ENCODE peak calls at places on chromosomes 4 and X, in eight cellular contexts. One of them, this sample, is unnamed.

GRCh38 chr4:186727149-186727976 is 3.7 kb upstream of the FAT1 start:
- DNase-seq in upper lobe of right lung: no peak
- DNase-seq in WTC11: no peak
- DNase-seq in CD4-positive, alpha-beta T cell: no peak
- DNase-seq in AG04450: no peak
- DNase-seq in uterus: no peak
- DNase-seq in astrocyte of the spinal cord: peak; percentile 24
- DNase-seq in fibroblast of mammary gland: peak; percentile 25
- DNase-seq in this sample: no peak

GRCh38 chr4:25379591-25379990 is 2.5 kb downstream of the ANAPC4 start:
- DNase-seq in uterus: no peak
- DNase-seq in upper lobe of right lung: no peak
- DNase-seq in CD4-positive, alpha-beta T cell: no peak
- DNase-seq in WTC11: no peak
- DNase-seq in fibroblast of mammary gland: no peak
- DNase-seq in AG04450: no peak
- DNase-seq in astrocyte of the spinal cord: no peak
- DNase-seq in this sample: no peak

GRCh38 chr4:85431881-85432280 is 43.1 kb upstream of the ARHGAP24 start:
- DNase-seq in WTC11: no peak
- DNase-seq in CD4-positive, alpha-beta T cell: no peak
- DNase-seq in astrocyte of the spinal cord: no peak
- DNase-seq in AG04450: no peak
- DNase-seq in uterus: no peak
- DNase-seq in fibroblast of mammary gland: no peak
- DNase-seq in upper lobe of right lung: no peak
- DNase-seq in this sample: no peak

GRCh38 chr4:105257817-105258495 is 111.3 kb downstream of the TET2 start:
- DNase-seq in astrocyte of the spinal cord: no peak
- DNase-seq in WTC11: no peak
- DNase-seq in uterus: no peak
- DNase-seq in AG04450: no peak
- DNase-seq in upper lobe of right lung: no peak
- DNase-seq in fibroblast of mammary gland: no peak
- DNase-seq in CD4-positive, alpha-beta T cell: no peak
- DNase-seq in this sample: no peak

GRCh38 chrX:71315917-71316316 is 14.4 kb downstream of the ITGB1BP2 start:
- DNase-seq in AG04450: peak; percentile 37
- DNase-seq in uterus: no peak
- DNase-seq in upper lobe of right lung: no peak
- DNase-seq in CD4-positive, alpha-beta T cell: no peak
- DNase-seq in WTC11: no peak
- DNase-seq in astrocyte of the spinal cord: peak; percentile 53
- DNase-seq in fibroblast of mammary gland: peak; percentile 83
- DNase-seq in this sample: no peak

GRCh38 chrX:143633530-143634372 is 2.1 kb downstream of the SLITRK4 start:
- DNase-seq in uterus: no peak
- DNase-seq in WTC11: no peak
- DNase-seq in CD4-positive, alpha-beta T cell: no peak
- DNase-seq in AG04450: no peak
- DNase-seq in fibroblast of mammary gland: no peak
- DNase-seq in astrocyte of the spinal cord: no peak
- DNase-seq in upper lobe of right lung: no peak
- DNase-seq in this sample: no peak

GRCh38 chrX:154489182-154489581 is 1.2 kb downstream of the SLC10A3 start:
- DNase-seq in WTC11: no peak
- DNase-seq in uterus: no peak
- DNase-seq in fibroblast of mammary gland: no peak
- DNase-seq in AG04450: no peak
- DNase-seq in CD4-positive, alpha-beta T cell: no peak
- DNase-seq in upper lobe of right lung: no peak
- DNase-seq in astrocyte of the spinal cord: no peak
- DNase-seq in this sample: no peak

GRCh38 chr4:173857828-173858227 is 327.8 kb upstream of the HAND2 start:
- DNase-seq in CD4-positive, alpha-beta T cell: no peak
- DNase-seq in upper lobe of right lung: no peak
- DNase-seq in AG04450: no peak
- DNase-seq in astrocyte of the spinal cord: no peak
- DNase-seq in WTC11: no peak
- DNase-seq in uterus: no peak
- DNase-seq in fibroblast of mammary gland: peak; percentile 4
- DNase-seq in this sample: no peak

GRCh38 chr4:20075479-20075878 is 176.2 kb upstream of the SLIT2 start:
- DNase-seq in WTC11: no peak
- DNase-seq in CD4-positive, alpha-beta T cell: no peak
- DNase-seq in uterus: no peak
- DNase-seq in fibroblast of mammary gland: peak; percentile 11
- DNase-seq in AG04450: no peak
- DNase-seq in upper lobe of right lung: no peak
- DNase-seq in astrocyte of the spinal cord: peak; percentile 6
- DNase-seq in this sample: no peak

GRCh38 chr4:70734168-70734954 is 12.6 kb downstream of the RUFY3 start:
- DNase-seq in AG04450: no peak
- DNase-seq in CD4-positive, alpha-beta T cell: no peak
- DNase-seq in astrocyte of the spinal cord: peak; percentile 54
- DNase-seq in fibroblast of mammary gland: peak; percentile 55
- DNase-seq in WTC11: no peak
- DNase-seq in uterus: no peak
- DNase-seq in upper lobe of right lung: no peak
- DNase-seq in this sample: peak; percentile 47

GRCh38 chr4:100841911-100842310 is 324.1 kb upstream of the EMCN start:
- DNase-seq in upper lobe of right lung: no peak
- DNase-seq in AG04450: no peak
- DNase-seq in WTC11: no peak
- DNase-seq in CD4-positive, alpha-beta T cell: no peak
- DNase-seq in astrocyte of the spinal cord: peak; percentile 31
- DNase-seq in uterus: no peak
- DNase-seq in fibroblast of mammary gland: peak; percentile 60
- DNase-seq in this sample: peak; percentile 11

GRCh38 chr4:127604949-127605709 is 27.6 kb upstream of the INTU start:
- DNase-seq in uterus: no peak
- DNase-seq in fibroblast of mammary gland: peak; percentile 60
- DNase-seq in astrocyte of the spinal cord: peak; percentile 55
- DNase-seq in upper lobe of right lung: no peak
- DNase-seq in WTC11: peak; percentile 69
- DNase-seq in CD4-positive, alpha-beta T cell: no peak
- DNase-seq in AG04450: no peak
- DNase-seq in this sample: no peak

GRCh38 chr4:47287735-47288134 is 175.8 kb downstream of the COMMD8 start:
- DNase-seq in uterus: no peak
- DNase-seq in CD4-positive, alpha-beta T cell: no peak
- DNase-seq in astrocyte of the spinal cord: peak; percentile 86
- DNase-seq in AG04450: peak; percentile 34
- DNase-seq in fibroblast of mammary gland: peak; percentile 38
- DNase-seq in WTC11: no peak
- DNase-seq in upper lobe of right lung: no peak
- DNase-seq in this sample: peak; percentile 26

GRCh38 chr4:90064196-90064595 is 63.0 kb upstream of the CCSER1 start:
- DNase-seq in upper lobe of right lung: no peak
- DNase-seq in AG04450: no peak
- DNase-seq in WTC11: no peak
- DNase-seq in uterus: no peak
- DNase-seq in CD4-positive, alpha-beta T cell: no peak
- DNase-seq in fibroblast of mammary gland: no peak
- DNase-seq in astrocyte of the spinal cord: no peak
- DNase-seq in this sample: no peak

GRCh38 chrX:131826572-131826971 is 196.5 kb upstream of the STK26 start:
- DNase-seq in fibroblast of mammary gland: no peak
- DNase-seq in AG04450: no peak
- DNase-seq in WTC11: no peak
- DNase-seq in uterus: no peak
- DNase-seq in upper lobe of right lung: no peak
- DNase-seq in astrocyte of the spinal cord: no peak
- DNase-seq in CD4-positive, alpha-beta T cell: no peak
- DNase-seq in this sample: no peak

GRCh38 chrX:131831185-131831520 is 191.9 kb upstream of the STK26 start:
- DNase-seq in AG04450: no peak
- DNase-seq in upper lobe of right lung: no peak
- DNase-seq in CD4-positive, alpha-beta T cell: no peak
- DNase-seq in WTC11: no peak
- DNase-seq in uterus: no peak
- DNase-seq in astrocyte of the spinal cord: no peak
- DNase-seq in fibroblast of mammary gland: peak; percentile 7
- DNase-seq in this sample: no peak

GRCh38 chrX:131828482-131828881 is 194.6 kb upstream of the STK26 start:
- DNase-seq in fibroblast of mammary gland: no peak
- DNase-seq in AG04450: no peak
- DNase-seq in uterus: no peak
- DNase-seq in upper lobe of right lung: no peak
- DNase-seq in astrocyte of the spinal cord: no peak
- DNase-seq in WTC11: no peak
- DNase-seq in CD4-positive, alpha-beta T cell: no peak
- DNase-seq in this sample: no peak

GRCh38 chrX:131830400-131831184 is 192.5 kb upstream of the STK26 start:
- DNase-seq in CD4-positive, alpha-beta T cell: no peak
- DNase-seq in AG04450: no peak
- DNase-seq in fibroblast of mammary gland: peak; percentile 68
- DNase-seq in upper lobe of right lung: no peak
- DNase-seq in uterus: peak; percentile 64
- DNase-seq in WTC11: peak; percentile 73
- DNase-seq in astrocyte of the spinal cord: peak; percentile 83
- DNase-seq in this sample: peak; percentile 6

GRCh38 chrX:131827935-131828334 is 195.2 kb upstream of the STK26 start:
- DNase-seq in uterus: no peak
- DNase-seq in upper lobe of right lung: no peak
- DNase-seq in fibroblast of mammary gland: no peak
- DNase-seq in WTC11: peak; percentile 23
- DNase-seq in astrocyte of the spinal cord: peak; percentile 20
- DNase-seq in AG04450: no peak
- DNase-seq in CD4-positive, alpha-beta T cell: no peak
- DNase-seq in this sample: no peak
- TF ChIP-seq CTCF in uterus: no peak
- TF ChIP-seq CTCF in upper lobe of right lung: no peak
- TF ChIP-seq CTCF in fibroblast of mammary gland: peak; percentile 13
- TF ChIP-seq CTCF in WTC11: no peak
- TF ChIP-seq CTCF in astrocyte of the spinal cord: no peak
- TF ChIP-seq CTCF in AG04450: no peak
- TF ChIP-seq CTCF in CD4-positive, alpha-beta T cell: no peak
- TF ChIP-seq CTCF in this sample: peak; percentile 50

GRCh38 chrX:45783002-45783401 is 582.3 kb upstream of the DIPK2B start:
- DNase-seq in AG04450: no peak
- DNase-seq in WTC11: no peak
- DNase-seq in fibroblast of mammary gland: no peak
- DNase-seq in CD4-positive, alpha-beta T cell: no peak
- DNase-seq in uterus: no peak
- DNase-seq in astrocyte of the spinal cord: no peak
- DNase-seq in upper lobe of right lung: no peak
- DNase-seq in this sample: no peak

GRCh38 chrX:45784590-45784989 is 583.9 kb upstream of the DIPK2B start:
- DNase-seq in AG04450: no peak
- DNase-seq in upper lobe of right lung: no peak
- DNase-seq in fibroblast of mammary gland: no peak
- DNase-seq in WTC11: no peak
- DNase-seq in astrocyte of the spinal cord: no peak
- DNase-seq in uterus: no peak
- DNase-seq in CD4-positive, alpha-beta T cell: no peak
- DNase-seq in this sample: no peak

GRCh38 chrX:45778621-45779020 is 577.9 kb upstream of the DIPK2B start:
- DNase-seq in astrocyte of the spinal cord: no peak
- DNase-seq in CD4-positive, alpha-beta T cell: no peak
- DNase-seq in fibroblast of mammary gland: no peak
- DNase-seq in upper lobe of right lung: no peak
- DNase-seq in AG04450: no peak
- DNase-seq in uterus: no peak
- DNase-seq in WTC11: no peak
- DNase-seq in this sample: no peak

GRCh38 chrX:45781901-45782553 is 581.4 kb upstream of the DIPK2B start:
- DNase-seq in CD4-positive, alpha-beta T cell: no peak
- DNase-seq in WTC11: no peak
- DNase-seq in upper lobe of right lung: no peak
- DNase-seq in fibroblast of mammary gland: peak; percentile 86
- DNase-seq in uterus: no peak
- DNase-seq in AG04450: peak; percentile 39
- DNase-seq in astrocyte of the spinal cord: peak; percentile 73
- DNase-seq in this sample: peak; percentile 52
- TF ChIP-seq CTCF in CD4-positive, alpha-beta T cell: no peak
- TF ChIP-seq CTCF in WTC11: no peak
- TF ChIP-seq CTCF in upper lobe of right lung: peak; percentile 16
- TF ChIP-seq CTCF in fibroblast of mammary gland: peak; percentile 35
- TF ChIP-seq CTCF in uterus: peak; percentile 34
- TF ChIP-seq CTCF in AG04450: peak; percentile 30
- TF ChIP-seq CTCF in astrocyte of the spinal cord: peak; percentile 41
- TF ChIP-seq CTCF in this sample: peak; percentile 64

GRCh38 chr4:83390965-83391364 is 56.3 kb upstream of the HPSE start:
- DNase-seq in upper lobe of right lung: no peak
- DNase-seq in fibroblast of mammary gland: no peak
- DNase-seq in CD4-positive, alpha-beta T cell: no peak
- DNase-seq in WTC11: no peak
- DNase-seq in astrocyte of the spinal cord: no peak
- DNase-seq in uterus: no peak
- DNase-seq in AG04450: no peak
- DNase-seq in this sample: no peak

GRCh38 chr4:83389037-83389755 is 54.5 kb upstream of the HPSE start:
- DNase-seq in astrocyte of the spinal cord: no peak
- DNase-seq in fibroblast of mammary gland: no peak
- DNase-seq in CD4-positive, alpha-beta T cell: no peak
- DNase-seq in uterus: no peak
- DNase-seq in WTC11: no peak
- DNase-seq in AG04450: no peak
- DNase-seq in upper lobe of right lung: no peak
- DNase-seq in this sample: no peak

GRCh38 chr4:83389756-83390505 is 55.3 kb upstream of the HPSE start:
- DNase-seq in upper lobe of right lung: no peak
- DNase-seq in WTC11: no peak
- DNase-seq in uterus: no peak
- DNase-seq in astrocyte of the spinal cord: no peak
- DNase-seq in CD4-positive, alpha-beta T cell: no peak
- DNase-seq in fibroblast of mammary gland: no peak
- DNase-seq in AG04450: no peak
- DNase-seq in this sample: no peak

GRCh38 chr4:83386931-83387897 is 52.6 kb upstream of the HPSE start:
- DNase-seq in uterus: peak; percentile 30
- DNase-seq in WTC11: no peak
- DNase-seq in upper lobe of right lung: no peak
- DNase-seq in AG04450: no peak
- DNase-seq in fibroblast of mammary gland: no peak
- DNase-seq in astrocyte of the spinal cord: no peak
- DNase-seq in CD4-positive, alpha-beta T cell: no peak
- DNase-seq in this sample: peak; percentile 38

GRCh38 chr4:83387922-83388676 is 53.5 kb upstream of the HPSE start:
- DNase-seq in astrocyte of the spinal cord: no peak
- DNase-seq in fibroblast of mammary gland: peak; percentile 14
- DNase-seq in AG04450: no peak
- DNase-seq in uterus: no peak
- DNase-seq in WTC11: no peak
- DNase-seq in upper lobe of right lung: no peak
- DNase-seq in CD4-positive, alpha-beta T cell: no peak
- DNase-seq in this sample: no peak
- TF ChIP-seq CTCF in astrocyte of the spinal cord: no peak
- TF ChIP-seq CTCF in fibroblast of mammary gland: no peak
- TF ChIP-seq CTCF in AG04450: no peak
- TF ChIP-seq CTCF in uterus: no peak
- TF ChIP-seq CTCF in WTC11: no peak
- TF ChIP-seq CTCF in upper lobe of right lung: no peak
- TF ChIP-seq CTCF in CD4-positive, alpha-beta T cell: no peak
- TF ChIP-seq CTCF in this sample: peak; percentile 46

DNA sequence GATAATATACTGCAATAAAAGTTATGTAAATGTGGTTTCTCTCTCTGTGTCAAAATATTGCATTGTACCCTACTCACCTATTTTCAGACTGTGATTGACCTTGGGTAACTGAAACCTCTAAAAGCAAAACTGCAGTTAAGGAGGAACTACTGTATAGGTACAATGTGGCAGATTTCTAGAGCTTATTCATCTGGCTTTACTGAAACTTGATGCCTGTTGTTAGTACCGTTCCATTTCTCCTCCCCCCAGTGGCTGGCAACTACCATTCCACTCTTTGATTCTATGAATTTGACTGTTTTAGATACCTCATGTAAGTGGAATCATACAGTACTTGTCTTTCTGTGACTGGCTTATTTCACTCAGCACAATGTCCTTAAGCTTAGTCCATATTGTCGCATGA is 61.9 kb downstream of the HOPX start:
- DNase-seq in astrocyte of the spinal cord: peak; percentile 59
- DNase-seq in WTC11: no peak
- DNase-seq in CD4-positive, alpha-beta T cell: no peak
- DNase-seq in fibroblast of mammary gland: peak; percentile 42
- DNase-seq in AG04450: no peak
- DNase-seq in upper lobe of right lung: no peak
- DNase-seq in uterus: no peak
- DNase-seq in this sample: peak; percentile 39
- TF ChIP-seq CTCF in astrocyte of the spinal cord: peak; percentile 27
- TF ChIP-seq CTCF in WTC11: no peak
- TF ChIP-seq CTCF in CD4-positive, alpha-beta T cell: no peak
- TF ChIP-seq CTCF in fibroblast of mammary gland: peak; percentile 25
- TF ChIP-seq CTCF in AG04450: peak; percentile 28
- TF ChIP-seq CTCF in upper lobe of right lung: no peak
- TF ChIP-seq CTCF in uterus: no peak
- TF ChIP-seq CTCF in this sample: peak; percentile 47

This sample was measured in foreskin keratinocyte.